ENCODE peak calls at places on chromosomes 2 and 18, in seven cellular contexts. C is H7, K is T-helper 9 cell, J is coronary artery, G is GM20000, M is EH, U is AG04450. X is an unnamed sample.
A peak's percentile ranks its signal among the peaks of the same experiment; 100 is the strongest.

GRCh38 chr18:34223164-34223892 is 1.4 kb downstream of the NOL4 start:
- DNase-seq in U (no peak), J (no peak), M (no peak), K (no peak), G (no peak), C (peak; percentile 57), X (no peak)

GRCh38 chr2:177285892-177286715 is 21.6 kb upstream of the NFE2L2 start:
- DNase-seq in M (no peak), U (no peak), K (no peak), C (no peak), J (no peak), G (no peak), X (no peak)

GRCh38 chr2:191478754-191479679 is 198.9 kb upstream of the NABP1 start:
- DNase-seq in G (no peak), K (no peak), C (no peak), M (peak; percentile 44), J (no peak), U (no peak), X (peak; percentile 47)

GRCh38 chr2:209113030-209113429 is 310.8 kb upstream of the MAP2 start:
- DNase-seq in M (no peak), J (no peak), G (no peak), K (no peak), C (peak; percentile 6), U (no peak), X (no peak)

GRCh38 chr2:157333304-157334047 is 7.9 kb upstream of the ERMN start:
- DNase-seq in J (no peak), M (no peak), C (no peak), U (no peak), G (no peak), K (no peak), X (no peak)

GRCh38 chr18:23938046-23938756 is 76.4 kb upstream of the TTC39C start:
- DNase-seq in J (no peak), M (no peak), C (no peak), U (no peak), K (no peak), G (peak; percentile 19), X (no peak)

GRCh38 chr2:75503048-75503607 is 57.6 kb downstream of the EVA1A start:
- DNase-seq in C (no peak), U (peak; percentile 45), K (no peak), M (peak; percentile 95), J (no peak), G (no peak), X (no peak)

GRCh38 chr2:193517615-193518014 is 1322.9 kb upstream of the TMEFF2 start:
- DNase-seq in G (no peak), J (no peak), K (no peak), M (no peak), C (no peak), U (no peak), X (no peak)

GRCh38 chr2:102632380-102633175 is 13.2 kb downstream of the SLC9A2 start:
- DNase-seq in U (no peak), K (no peak), C (no peak), G (no peak), M (no peak), J (no peak), X (no peak)

GRCh38 chr2:148534416-148535205 is 109.9 kb upstream of the EPC2 start:
- DNase-seq in C (no peak), U (no peak), K (no peak), J (no peak), M (peak; percentile 13), G (no peak), X (no peak)

GRCh38 chr2:241844066-241844728 is 14.5 kb downstream of the PDCD1 start:
- DNase-seq in G (peak; percentile 96), M (peak; percentile 63), C (peak; percentile 92), K (peak; percentile 65), J (peak; percentile 82), U (no peak), X (peak; percentile 63)

GRCh38 chr2:216666461-216667233 is 28.7 kb downstream of the IGFBP5 start:
- DNase-seq in J (no peak), G (peak; percentile 82), K (peak; percentile 47), C (peak; percentile 89), M (peak; percentile 70), U (no peak), X (peak; percentile 75)

GRCh38 chr2:98165516-98166071 is 78.6 kb downstream of the VWA3B start:
- DNase-seq in U (no peak), G (no peak), M (no peak), C (no peak), K (no peak), J (no peak), X (no peak)

GRCh38 chr2:39099820-39100728 is 20.8 kb downstream of the SOS1 start:
- DNase-seq in U (no peak), G (no peak), C (no peak), M (peak; percentile 13), K (no peak), J (no peak), X (no peak)

GRCh38 chr2:56128235-56128634 is 55.6 kb upstream of the CCDC85A start:
- DNase-seq in M (peak; percentile 21), J (no peak), K (no peak), U (no peak), G (no peak), C (no peak), X (no peak)

GRCh38 chr2:119837350-119837749 is 77.6 kb downstream of the PTPN4 start:
- DNase-seq in J (no peak), M (no peak), U (no peak), K (no peak), G (no peak), C (peak; percentile 15), X (no peak)

GRCh38 chr18:13264986-13265900 is 46.7 kb downstream of the LDLRAD4 start:
- DNase-seq in J (no peak), U (no peak), G (no peak), C (no peak), M (no peak), K (no peak), X (no peak)

GRCh38 chr2:37377187-37377532 is 32.7 kb downstream of the QPCT start:
- DNase-seq in M (peak; percentile 73), G (no peak), K (no peak), U (no peak), C (no peak), J (no peak), X (no peak)

GRCh38 chr18:13372405-13372995 is 153.9 kb downstream of the LDLRAD4 start:
- DNase-seq in C (peak; percentile 19), M (no peak), J (no peak), K (no peak), G (no peak), U (no peak), X (no peak)

GRCh38 chr2:102455061-102455670 is 17.9 kb upstream of the SLC9A4 start:
- DNase-seq in C (no peak), M (no peak), G (no peak), U (no peak), J (no peak), K (no peak), X (no peak)

GRCh38 chr18:52499646-52500045 is 159.6 kb downstream of the DCC start:
- DNase-seq in M (no peak), K (no peak), C (no peak), G (no peak), J (no peak), U (no peak), X (no peak)

GRCh38 chr2:206392118-206392517 is 51.2 kb upstream of the ADAM23 start:
- DNase-seq in K (no peak), U (peak; percentile 7), G (peak; percentile 81), M (peak; percentile 58), C (peak; percentile 71), J (no peak), X (no peak)